ENCODE peak calls at places on chromosomes 2 and 18, in six cellular contexts. One of them, this sample, is unnamed.

GRCh38 chr2:63300835-63301234 is 250.2 kb downstream of the OTX1 start:
- DNase-seq in GM13976: no peak
- DNase-seq in endothelial cell of umbilical vein: no peak
- DNase-seq in cardiac muscle cell: no peak
- DNase-seq in fibroblast of the aortic adventitia: no peak
- DNase-seq in GM12864: no peak
- DNase-seq in this sample: no peak

GRCh38 chr2:84646514-84646913 is 130.2 kb downstream of the DNAH6 start:
- DNase-seq in GM12864: no peak
- DNase-seq in GM13976: no peak
- DNase-seq in fibroblast of the aortic adventitia: no peak
- DNase-seq in endothelial cell of umbilical vein: no peak
- DNase-seq in cardiac muscle cell: no peak
- DNase-seq in this sample: no peak

GRCh38 chr18:4017479-4017878 is 437.6 kb downstream of the DLGAP1 start:
- DNase-seq in endothelial cell of umbilical vein: no peak
- DNase-seq in GM12864: peak; percentile 10
- DNase-seq in GM13976: peak; percentile 32
- DNase-seq in cardiac muscle cell: peak; percentile 49
- DNase-seq in fibroblast of the aortic adventitia: no peak
- DNase-seq in this sample: no peak

GRCh38 chr2:206164261-206164862 is 4.7 kb downstream of the EEF1B2 start:
- DNase-seq in cardiac muscle cell: peak; percentile 24
- DNase-seq in fibroblast of the aortic adventitia: peak; percentile 69
- DNase-seq in GM12864: no peak
- DNase-seq in GM13976: no peak
- DNase-seq in endothelial cell of umbilical vein: peak; percentile 50
- DNase-seq in this sample: no peak

GRCh38 chr2:70243804-70244584 is 4.4 kb downstream of the TIA1 start:
- DNase-seq in GM12864: no peak
- DNase-seq in fibroblast of the aortic adventitia: no peak
- DNase-seq in GM13976: no peak
- DNase-seq in cardiac muscle cell: no peak
- DNase-seq in endothelial cell of umbilical vein: no peak
- DNase-seq in this sample: no peak

GRCh38 chr2:237403024-237403882 is 10.7 kb downstream of the COL6A3 start:
- DNase-seq in endothelial cell of umbilical vein: no peak
- DNase-seq in cardiac muscle cell: no peak
- DNase-seq in GM12864: no peak
- DNase-seq in GM13976: no peak
- DNase-seq in fibroblast of the aortic adventitia: peak; percentile 92
- DNase-seq in this sample: no peak

GRCh38 chr2:97707428-97708380 is 5.7 kb upstream of the ZAP70 start:
- DNase-seq in endothelial cell of umbilical vein: no peak
- DNase-seq in cardiac muscle cell: no peak
- DNase-seq in GM12864: no peak
- DNase-seq in fibroblast of the aortic adventitia: no peak
- DNase-seq in GM13976: no peak
- DNase-seq in this sample: no peak

GRCh38 chr2:126657146-126657635 is 1.2 kb downstream of the GYPC start:
- DNase-seq in fibroblast of the aortic adventitia: peak; percentile 92
- DNase-seq in cardiac muscle cell: no peak
- DNase-seq in GM12864: no peak
- DNase-seq in endothelial cell of umbilical vein: no peak
- DNase-seq in GM13976: no peak
- DNase-seq in this sample: no peak

GRCh38 chr2:187985923-187986322 is 305.8 kb upstream of the GULP1 start:
- DNase-seq in GM12864: no peak
- DNase-seq in fibroblast of the aortic adventitia: peak; percentile 53
- DNase-seq in cardiac muscle cell: no peak
- DNase-seq in endothelial cell of umbilical vein: no peak
- DNase-seq in GM13976: no peak
- DNase-seq in this sample: no peak

GRCh38 chr2:27053321-27053720 is 1.9 kb downstream of the AGBL5 start:
- DNase-seq in cardiac muscle cell: no peak
- DNase-seq in GM12864: no peak
- DNase-seq in fibroblast of the aortic adventitia: no peak
- DNase-seq in endothelial cell of umbilical vein: no peak
- DNase-seq in GM13976: no peak
- DNase-seq in this sample: no peak

GRCh38 chr2:239369631-239370161 is 31.1 kb downstream of the HDAC4 start:
- DNase-seq in cardiac muscle cell: no peak
- DNase-seq in fibroblast of the aortic adventitia: no peak
- DNase-seq in GM13976: peak; percentile 79
- DNase-seq in endothelial cell of umbilical vein: no peak
- DNase-seq in GM12864: peak; percentile 55
- DNase-seq in this sample: no peak

GRCh38 chr2:45962522-45962921 is 311.0 kb downstream of the PRKCE start:
- DNase-seq in GM13976: no peak
- DNase-seq in fibroblast of the aortic adventitia: peak; percentile 90
- DNase-seq in GM12864: no peak
- DNase-seq in cardiac muscle cell: no peak
- DNase-seq in endothelial cell of umbilical vein: peak; percentile 65
- DNase-seq in this sample: no peak

GRCh38 chr2:231932711-231932970 is 6.4 kb upstream of the NPPC start:
- DNase-seq in cardiac muscle cell: no peak
- DNase-seq in fibroblast of the aortic adventitia: no peak
- DNase-seq in endothelial cell of umbilical vein: no peak
- DNase-seq in GM12864: no peak
- DNase-seq in GM13976: no peak
- DNase-seq in this sample: no peak

GRCh38 chr2:215367647-215368492 is 56.0 kb downstream of the ATIC start:
- DNase-seq in GM12864: no peak
- DNase-seq in endothelial cell of umbilical vein: peak; percentile 44
- DNase-seq in fibroblast of the aortic adventitia: peak; percentile 79
- DNase-seq in GM13976: no peak
- DNase-seq in cardiac muscle cell: no peak
- DNase-seq in this sample: no peak

GRCh38 chr2:96065381-96065930 is 30.7 kb upstream of the GPAT2 start:
- DNase-seq in GM13976: no peak
- DNase-seq in GM12864: no peak
- DNase-seq in cardiac muscle cell: no peak
- DNase-seq in endothelial cell of umbilical vein: no peak
- DNase-seq in fibroblast of the aortic adventitia: no peak
- DNase-seq in this sample: no peak

GRCh38 chr2:154670083-154670482 is 28.4 kb upstream of the KCNJ3 start:
- DNase-seq in GM12864: no peak
- DNase-seq in GM13976: no peak
- DNase-seq in fibroblast of the aortic adventitia: no peak
- DNase-seq in cardiac muscle cell: no peak
- DNase-seq in endothelial cell of umbilical vein: no peak
- DNase-seq in this sample: no peak

GRCh38 chr2:71614976-71615768 is 161.8 kb downstream of the DYSF start:
- DNase-seq in endothelial cell of umbilical vein: peak; percentile 58
- DNase-seq in cardiac muscle cell: peak; percentile 39
- DNase-seq in GM13976: no peak
- DNase-seq in GM12864: no peak
- DNase-seq in fibroblast of the aortic adventitia: peak; percentile 81
- DNase-seq in this sample: peak; percentile 63

GRCh38 chr2:193461431-193461946 is 1266.8 kb upstream of the TMEFF2 start:
- DNase-seq in GM12864: no peak
- DNase-seq in fibroblast of the aortic adventitia: no peak
- DNase-seq in endothelial cell of umbilical vein: no peak
- DNase-seq in cardiac muscle cell: no peak
- DNase-seq in GM13976: no peak
- DNase-seq in this sample: no peak

GRCh38 chr2:70921839-70922590 is 13.7 kb upstream of the ATP6V1B1 start:
- DNase-seq in GM13976: no peak
- DNase-seq in GM12864: no peak
- DNase-seq in cardiac muscle cell: no peak
- DNase-seq in endothelial cell of umbilical vein: peak; percentile 67
- DNase-seq in fibroblast of the aortic adventitia: no peak
- DNase-seq in this sample: no peak

GRCh38 chr2:197498937-197499593 is 575 bp downstream of the HSPD1 start:
- DNase-seq in GM13976: peak; percentile 62
- DNase-seq in endothelial cell of umbilical vein: peak; percentile 69
- DNase-seq in fibroblast of the aortic adventitia: peak; percentile 40
- DNase-seq in GM12864: no peak
- DNase-seq in cardiac muscle cell: peak; percentile 84
- DNase-seq in this sample: peak; percentile 74

GRCh38 chr2:197502201-197502600 is 2.0 kb downstream of the HSPE1 start:
- DNase-seq in GM12864: no peak
- DNase-seq in GM13976: no peak
- DNase-seq in cardiac muscle cell: no peak
- DNase-seq in fibroblast of the aortic adventitia: no peak
- DNase-seq in endothelial cell of umbilical vein: no peak
- DNase-seq in this sample: no peak

GRCh38 chr2:197500503-197501179 is 462 bp downstream of the HSPE1 start:
- DNase-seq in GM13976: no peak
- DNase-seq in GM12864: no peak
- DNase-seq in endothelial cell of umbilical vein: peak; percentile 62
- DNase-seq in cardiac muscle cell: peak; percentile 14
- DNase-seq in fibroblast of the aortic adventitia: peak; percentile 19
- DNase-seq in this sample: no peak

GRCh38 chr2:197498627-197498936 is 1.1 kb downstream of the HSPD1 start:
- DNase-seq in GM13976: no peak
- DNase-seq in cardiac muscle cell: no peak
- DNase-seq in fibroblast of the aortic adventitia: no peak
- DNase-seq in endothelial cell of umbilical vein: no peak
- DNase-seq in GM12864: no peak
- DNase-seq in this sample: no peak

DNA sequence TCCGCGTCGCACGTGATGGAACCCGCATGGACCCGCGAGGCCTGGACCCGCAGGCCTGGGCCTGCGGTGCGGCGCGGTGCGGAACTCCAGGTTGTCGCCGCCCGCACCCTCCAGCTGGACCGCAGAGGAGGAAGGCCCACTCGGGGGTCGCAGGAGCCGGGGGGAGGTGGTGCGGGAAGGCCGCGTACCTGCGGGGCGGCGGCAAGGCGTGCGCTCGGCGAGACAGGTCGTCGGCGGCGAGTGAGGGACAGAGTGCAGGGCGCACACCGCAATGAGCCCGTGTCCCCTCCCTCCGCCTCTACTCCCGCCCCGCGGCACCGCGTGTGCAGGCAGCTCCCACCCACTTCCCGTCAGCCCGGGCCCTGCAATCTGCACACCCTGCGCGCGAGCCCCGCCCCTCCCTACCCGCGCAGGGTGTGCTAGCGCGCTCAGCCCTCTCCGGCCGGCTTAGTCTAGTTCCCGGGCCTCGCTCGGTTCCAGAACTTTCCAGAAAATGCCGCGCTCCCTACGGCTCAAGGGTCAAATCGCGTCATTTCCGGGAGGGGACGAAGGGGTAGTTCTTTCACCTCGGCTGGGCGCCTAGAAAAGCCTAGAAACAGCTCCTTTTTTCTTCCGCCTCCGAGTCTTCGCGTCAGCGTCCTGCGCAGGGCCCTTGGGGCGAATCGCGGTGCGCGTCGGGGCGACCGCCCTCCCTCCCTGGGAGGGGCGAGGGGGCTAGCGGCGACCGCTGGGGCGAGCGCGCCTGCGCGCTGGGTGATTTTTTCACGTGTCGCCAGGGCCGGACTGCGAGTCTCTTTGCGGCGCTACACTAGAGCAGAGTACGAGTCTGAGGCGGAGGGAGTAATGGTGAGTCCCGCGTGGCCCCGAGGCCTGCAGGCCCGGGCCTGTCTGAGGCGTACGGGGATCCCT is at the start of the genes HSPD1 and HSPE1:
- DNase-seq in endothelial cell of umbilical vein: peak; percentile 99
- DNase-seq in fibroblast of the aortic adventitia: peak; percentile 99
- DNase-seq in cardiac muscle cell: peak; percentile 99
- DNase-seq in GM12864: peak; percentile 98
- DNase-seq in GM13976: peak; percentile 97
- DNase-seq in this sample: peak; percentile 97
- TF ChIP-seq CTCF in endothelial cell of umbilical vein: no peak
- TF ChIP-seq CTCF in fibroblast of the aortic adventitia: no peak
- TF ChIP-seq CTCF in cardiac muscle cell: no peak
- TF ChIP-seq CTCF in GM12864: no peak
- TF ChIP-seq CTCF in GM13976: peak; percentile 56
- TF ChIP-seq CTCF in this sample: no peak

DNA sequence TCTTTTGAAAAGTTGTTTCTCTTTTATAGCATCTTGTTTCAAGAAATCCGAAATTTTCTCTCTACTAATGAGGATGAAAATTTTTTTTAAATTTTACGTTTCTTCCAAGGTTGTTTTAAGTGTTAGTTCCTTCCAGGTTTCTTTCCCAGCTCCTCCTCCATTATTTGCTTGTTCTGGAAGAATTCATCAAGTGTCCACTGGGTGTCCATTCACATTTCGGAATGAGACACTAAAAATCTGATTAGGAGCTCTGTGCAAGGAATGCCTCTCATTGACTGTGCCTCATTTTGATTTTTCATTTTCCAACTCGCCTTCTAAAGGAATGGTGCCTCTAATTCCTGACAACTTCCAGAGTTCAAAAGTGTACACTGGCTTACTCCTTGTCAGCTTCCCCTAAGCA is 6.1 kb downstream of the SP100 start:
- DNase-seq in endothelial cell of umbilical vein: no peak
- DNase-seq in fibroblast of the aortic adventitia: no peak
- DNase-seq in GM13976: no peak
- DNase-seq in GM12864: no peak
- DNase-seq in cardiac muscle cell: no peak
- DNase-seq in this sample: no peak
- TF ChIP-seq CTCF in endothelial cell of umbilical vein: no peak
- TF ChIP-seq CTCF in fibroblast of the aortic adventitia: peak; percentile 42
- TF ChIP-seq CTCF in GM13976: no peak
- TF ChIP-seq CTCF in GM12864: peak; percentile 3
- TF ChIP-seq CTCF in cardiac muscle cell: peak; percentile 15
- TF ChIP-seq CTCF in this sample: peak; percentile 35

GRCh38 chr18:2792395-2792794 is 54.4 kb upstream of the EMILIN2 start:
- DNase-seq in fibroblast of the aortic adventitia: no peak
- DNase-seq in GM13976: no peak
- DNase-seq in cardiac muscle cell: no peak
- DNase-seq in endothelial cell of umbilical vein: no peak
- DNase-seq in GM12864: no peak
- DNase-seq in this sample: no peak
- TF ChIP-seq CTCF in fibroblast of the aortic adventitia: no peak
- TF ChIP-seq CTCF in GM13976: no peak
- TF ChIP-seq CTCF in cardiac muscle cell: no peak
- TF ChIP-seq CTCF in endothelial cell of umbilical vein: no peak
- TF ChIP-seq CTCF in GM12864: no peak
- TF ChIP-seq CTCF in this sample: no peak

DNA sequence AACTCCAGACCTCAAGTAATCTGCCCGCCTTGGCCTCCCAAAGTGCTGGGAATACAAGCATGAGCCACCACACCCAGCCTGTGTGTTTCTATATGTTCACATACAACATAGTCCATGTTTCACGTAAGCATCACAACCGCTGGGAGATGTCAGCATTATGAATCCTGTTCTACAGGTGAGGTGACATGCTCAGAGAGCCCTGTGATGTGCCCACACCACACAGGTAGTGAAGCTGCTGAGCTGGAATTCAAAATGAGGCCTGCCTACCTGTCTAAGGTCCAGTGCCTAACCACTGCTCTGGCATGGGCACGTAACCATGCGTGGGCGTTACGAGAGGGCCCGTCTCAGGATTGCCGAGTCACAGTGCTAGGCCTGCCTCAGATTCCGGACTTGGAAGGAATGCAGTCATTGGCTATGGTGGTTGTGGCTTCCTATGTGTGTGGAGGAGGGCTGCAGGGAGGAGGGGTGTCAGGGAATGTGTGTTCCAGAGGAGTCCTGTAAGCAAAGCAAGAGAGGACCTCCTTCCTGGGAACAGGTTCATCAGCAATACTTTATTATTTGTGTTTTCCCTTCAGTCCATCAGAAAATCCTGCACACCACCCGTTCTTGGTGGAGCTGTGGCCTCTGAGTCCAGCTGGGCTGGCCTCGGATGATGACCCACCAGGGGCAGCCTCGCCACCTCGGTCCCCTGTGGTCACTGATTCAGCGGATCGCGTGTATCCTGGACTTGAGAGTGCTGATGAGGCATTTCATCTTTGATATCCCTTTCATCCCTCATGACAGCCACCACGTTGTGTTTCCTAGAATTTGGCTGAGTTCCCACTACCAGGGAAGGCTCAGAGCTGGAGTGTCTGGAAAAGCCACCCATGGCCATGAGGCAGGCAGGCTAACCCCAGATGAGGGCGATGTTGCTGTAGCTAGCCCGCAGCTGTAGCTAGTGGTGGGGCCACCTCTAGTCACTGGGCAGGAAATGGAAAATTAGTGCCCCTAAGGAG is 31.1 kb downstream of the HK2 start:
- DNase-seq in cardiac muscle cell: no peak
- DNase-seq in endothelial cell of umbilical vein: no peak
- DNase-seq in GM13976: no peak
- DNase-seq in GM12864: no peak
- DNase-seq in fibroblast of the aortic adventitia: peak; percentile 39
- DNase-seq in this sample: no peak
- TF ChIP-seq CTCF in cardiac muscle cell: peak; percentile 17
- TF ChIP-seq CTCF in endothelial cell of umbilical vein: no peak
- TF ChIP-seq CTCF in GM13976: no peak
- TF ChIP-seq CTCF in GM12864: no peak
- TF ChIP-seq CTCF in fibroblast of the aortic adventitia: no peak
- TF ChIP-seq CTCF in this sample: no peak